ENCODE peak calls at places on chromosomes 6 and 20, in eight cellular contexts. Q, F, G, W, Y, V, D and M are unnamed samples.

GRCh38 chr6:107114213-107114871 is 973 bp downstream of the BEND3 start:
- DNase-seq in Q (peak; percentile 92), W (peak; percentile 96), G (peak; percentile 93), Y (peak; percentile 51), F (peak; percentile 52), V (peak; percentile 89), D (peak; percentile 84), M (peak; percentile 87)

GRCh38 chr6:14635195-14635594 is 517.6 kb downstream of the CD83 start:
- DNase-seq in F (no peak), D (no peak), Y (peak; percentile 38), Q (no peak), G (no peak), V (no peak), W (no peak), M (no peak)

GRCh38 chr6:21808045-21808470 is 214.5 kb downstream of the SOX4 start:
- DNase-seq in Q (no peak), V (no peak), W (peak; percentile 56), G (no peak), D (peak; percentile 57), Y (no peak), F (no peak), M (peak; percentile 68)

GRCh38 chr6:2734517-2735076 is 16.1 kb downstream of the MYLK4 start:
- DNase-seq in Y (no peak), W (no peak), F (no peak), Q (peak; percentile 35), D (no peak), V (no peak), G (no peak), M (no peak)

GRCh38 chr20:48786916-48787676 is 40.7 kb downstream of the PREX1 start:
- DNase-seq in D (no peak), V (no peak), Q (no peak), G (no peak), Y (no peak), W (no peak), F (no peak), M (no peak)

GRCh38 chr20:37534401-37535157 is 6.9 kb upstream of the BLCAP start:
- DNase-seq in G (no peak), V (no peak), Q (peak; percentile 85), F (peak; percentile 70), W (no peak), Y (peak; percentile 40), D (peak; percentile 87), M (peak; percentile 73)

GRCh38 chr6:69988458-69989126 is 122.2 kb downstream of the COL19A1 start:
- DNase-seq in D (no peak), Q (no peak), F (no peak), W (no peak), V (no peak), G (no peak), Y (no peak), M (no peak)

GRCh38 chr20:48054051-48054450 is 268.8 kb upstream of the SULF2 start:
- DNase-seq in V (no peak), W (no peak), D (no peak), Y (no peak), F (no peak), Q (no peak), G (no peak), M (no peak)

GRCh38 chr6:136037885-136038460 is 186.5 kb downstream of the PDE7B start:
- DNase-seq in F (no peak), W (peak; percentile 67), V (no peak), G (no peak), D (peak; percentile 81), Y (no peak), Q (peak; percentile 17), M (no peak)

GRCh38 chr20:49508435-49509199 is 26.1 kb upstream of the KCNB1 start:
- DNase-seq in G (no peak), Q (peak; percentile 60), W (no peak), F (peak; percentile 28), D (peak; percentile 55), Y (no peak), V (no peak), M (peak; percentile 61)

GRCh38 chr6:93842178-93842577 is 422.8 kb upstream of the EPHA7 start:
- DNase-seq in W (no peak), D (no peak), Y (no peak), G (no peak), F (no peak), V (no peak), Q (no peak), M (no peak)

GRCh38 chr6:127855542-127856159 is 45.2 kb downstream of the THEMIS start:
- DNase-seq in Y (peak; percentile 26), F (no peak), G (no peak), Q (peak; percentile 32), D (peak; percentile 64), W (no peak), V (no peak), M (no peak)

GRCh38 chr6:111874030-111874425 is 776 bp upstream of the FYN start:
- DNase-seq in D (no peak), W (peak; percentile 65), Q (no peak), F (no peak), G (no peak), V (no peak), Y (peak; percentile 49), M (peak; percentile 24)

DNA sequence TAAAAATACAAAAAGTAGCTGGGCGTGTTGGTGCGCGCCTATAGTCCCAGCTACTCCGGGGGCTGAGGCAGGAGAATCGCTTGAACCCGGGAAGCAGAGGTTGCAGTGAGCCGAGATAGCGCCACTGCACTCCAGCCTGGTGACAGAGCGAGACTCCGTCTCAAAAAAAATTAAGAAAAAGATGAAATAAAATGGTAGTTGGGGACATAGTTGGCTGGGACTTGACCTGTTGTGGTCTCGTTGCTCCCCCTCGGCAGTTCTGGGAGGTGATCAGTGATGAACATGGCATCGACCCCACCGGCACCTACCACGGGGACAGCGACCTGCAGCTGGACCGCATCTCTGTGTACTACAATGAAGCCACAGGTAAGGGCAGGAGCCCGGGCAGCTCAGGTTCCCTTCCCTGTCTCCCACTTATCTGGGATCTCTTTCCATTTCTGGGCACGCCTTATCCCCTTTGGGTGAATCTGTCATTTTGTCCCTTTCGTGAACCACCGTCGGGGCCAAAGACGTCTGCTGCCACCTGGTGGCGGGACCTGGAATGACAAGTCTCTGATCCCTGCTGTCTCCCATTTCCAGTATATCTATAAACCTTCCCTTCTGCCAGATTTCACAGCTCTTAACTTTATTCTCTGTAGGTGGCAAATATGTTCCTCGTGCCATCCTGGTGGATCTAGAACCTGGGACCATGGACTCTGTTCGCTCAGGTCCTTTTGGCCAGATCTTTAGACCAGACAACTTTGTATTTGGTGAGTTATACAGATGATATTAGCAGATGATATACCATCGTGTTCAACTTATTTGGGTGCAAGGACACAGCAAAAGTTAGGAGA is 2.3 kb downstream of the TUBB start:
- DNase-seq in W (peak; percentile 92), V (peak; percentile 89), Q (peak; percentile 79), G (peak; percentile 79), Y (peak; percentile 80), F (peak; percentile 62), D (peak; percentile 77), M (peak; percentile 61)
- H3K4me1 ChIP-seq in W (peaks cover 3% of the 10 kb centered on the region), V (no peaks in the 10 kb centered on the region), Q (peaks cover 6% of the 10 kb centered on the region), G (peaks cover 31% of the 10 kb centered on the region), Y (peaks cover 17% of the 10 kb centered on the region), F (peaks cover 7% of the 10 kb centered on the region), D (peaks cover 15% of the 10 kb centered on the region), M (no peaks in the 10 kb centered on the region)

GRCh38 chr6:137811912-137812553 is 55.0 kb upstream of the TNFAIP3 start:
- DNase-seq in F (no peak), V (no peak), Q (no peak), D (no peak), Y (no peak), G (no peak), W (no peak), M (no peak)
- H3K4me3 ChIP-seq in F (peak overlapping the region; percentile 26), V (no peak overlapping the region), Q (no peak overlapping the region), D (no peak overlapping the region), Y (no peak overlapping the region), G (no peak overlapping the region), W (no peak overlapping the region), M (no peak overlapping the region)

GRCh38 chr20:1894471-1894950 is 696 bp upstream of the SIRPA start:
- DNase-seq in Q (peak; percentile 83), G (peak; percentile 83), V (peak; percentile 84), Y (no peak), D (peak; percentile 73), W (peak; percentile 90), F (no peak), M (peak; percentile 19)
- H3K4me1 ChIP-seq in Q (peaks cover 33% of the 10 kb centered on the region), G (peaks cover 36% of the 10 kb centered on the region), V (no peaks in the 10 kb centered on the region), Y (no peaks in the 10 kb centered on the region), D (peaks cover 2% of the 10 kb centered on the region), W (peaks cover 6% of the 10 kb centered on the region), F (peaks cover 20% of the 10 kb centered on the region), M (no peaks in the 10 kb centered on the region)

GRCh38 chr6:27127874-27128795 is 119.4 kb upstream of the PRSS16 start:
- DNase-seq in W (no peak), D (no peak), G (no peak), F (no peak), V (no peak), Y (no peak), Q (no peak), M (no peak)
- H3K4me3 ChIP-seq in W (no peak overlapping the region), D (peak overlapping the region; percentile 59), G (no peak overlapping the region), F (no peak overlapping the region), V (peak overlapping the region; percentile 39), Y (no peak overlapping the region), Q (no peak overlapping the region), M (peak overlapping the region; percentile 55)

GRCh38 chr6:125031385-125031784 is 69.1 kb downstream of the RNF217 start:
- DNase-seq in G (no peak), F (no peak), W (no peak), D (no peak), Y (no peak), Q (no peak), V (no peak), M (no peak)
- H3K4me1 ChIP-seq in G (no peaks in the 10 kb centered on the region), F (no peaks in the 10 kb centered on the region), W (no peaks in the 10 kb centered on the region), D (no peaks in the 10 kb centered on the region), Y (no peaks in the 10 kb centered on the region), Q (no peaks in the 10 kb centered on the region), V (no peaks in the 10 kb centered on the region), M (no peaks in the 10 kb centered on the region)

GRCh38 chr6:129730477-129731165 is 20.6 kb upstream of the ARHGAP18 start:
- DNase-seq in F (no peak), D (peak; percentile 52), Y (no peak), G (no peak), V (no peak), Q (no peak), W (no peak), M (no peak)
- H3K4me3 ChIP-seq in F (no peak overlapping the region), D (no peak overlapping the region), Y (no peak overlapping the region), G (no peak overlapping the region), V (no peak overlapping the region), Q (no peak overlapping the region), W (no peak overlapping the region), M (no peak overlapping the region)

GRCh38 chr20:41142914-41143313 is 5.6 kb downstream of the PLCG1 start:
- DNase-seq in Q (no peak), W (peak; percentile 38), G (no peak), Y (peak; percentile 47), F (no peak), D (no peak), V (peak; percentile 48), M (no peak)
- H3K4me1 ChIP-seq in Q (peaks cover 39% of the 10 kb centered on the region), W (peaks cover 60% of the 10 kb centered on the region), G (peaks cover 2% of the 10 kb centered on the region), Y (peaks cover 82% of the 10 kb centered on the region), F (peaks cover 5% of the 10 kb centered on the region), D (peaks cover 16% of the 10 kb centered on the region), V (peaks cover 7% of the 10 kb centered on the region), M (peaks cover 27% of the 10 kb centered on the region)